ENCODE peak calls at places on chromosomes 1 and 21, in eight cellular contexts. N, B, X, I, A, Q, F and E are unnamed samples.

GRCh38 chr1:198015317-198015716 is 98.1 kb downstream of the LHX9 start:
- DNase-seq in N (no peak), B (no peak), X (no peak), I (no peak), A (no peak), Q (no peak), F (no peak), E (no peak)

GRCh38 chr1:188903241-188903640 is 1574.4 kb downstream of the BRINP3 start:
- DNase-seq in N (no peak), B (no peak), X (no peak), I (no peak), A (no peak), Q (no peak), F (no peak), E (no peak)

GRCh38 chr1:165189011-165189410 is 167.5 kb downstream of the LMX1A start:
- DNase-seq in N (no peak), B (no peak), X (no peak), I (no peak), A (no peak), Q (no peak), F (no peak), E (no peak)

GRCh38 chr1:230139741-230140140 is 72.7 kb downstream of the GALNT2 start:
- DNase-seq in N (no peak), B (no peak), X (no peak), I (no peak), A (peak), Q (no peak), F (no peak), E (no peak)

GRCh38 chr1:116448785-116449385 is 75.8 kb downstream of the ATP1A1 start:
- DNase-seq in N (no peak), B (no peak), X (no peak), I (no peak), A (no peak), Q (no peak), F (no peak), E (no peak)

GRCh38 chr1:160168016-160168415 is 16.6 kb downstream of the ATP1A4 start:
- DNase-seq in N (no peak), B (no peak), X (no peak), I (no peak), A (no peak), Q (no peak), F (no peak), E (no peak)

GRCh38 chr1:53350853-53351767 is 23.2 kb upstream of the LRP8 start:
- DNase-seq in N (no peak), B (no peak), X (no peak), I (no peak), A (no peak), Q (peak), F (no peak), E (peak)

GRCh38 chr21:25350056-25350455 is 257.2 kb downstream of the MRPL39 start:
- DNase-seq in N (no peak), B (peak), X (no peak), I (no peak), A (peak), Q (no peak), F (no peak), E (no peak)

GRCh38 chr1:241998412-241998921 is 431 bp downstream of the MAP1LC3C start:
- DNase-seq in N (peak), B (peak), X (peak), I (peak), A (peak), Q (peak), F (peak), E (peak)

GRCh38 chr1:117537291-117537920 is 68.4 kb upstream of the TENT5C start:
- DNase-seq in N (no peak), B (peak), X (peak), I (no peak), A (peak), Q (peak), F (peak), E (no peak)

GRCh38 chr1:82319526-82319925 is 518.8 kb downstream of the ADGRL2 start:
- DNase-seq in N (no peak), B (no peak), X (no peak), I (no peak), A (no peak), Q (no peak), F (no peak), E (no peak)

GRCh38 chr1:188888387-188888786 is 1589.3 kb downstream of the BRINP3 start:
- DNase-seq in N (no peak), B (no peak), X (no peak), I (no peak), A (no peak), Q (no peak), F (no peak), E (no peak)

GRCh38 chr1:226497991-226498689 is 50.4 kb upstream of the STUM start:
- DNase-seq in N (no peak), B (no peak), X (no peak), I (no peak), A (no peak), Q (peak), F (no peak), E (no peak)

GRCh38 chr1:82731216-82731615 is 930.5 kb downstream of the ADGRL2 start:
- DNase-seq in N (no peak), B (no peak), X (no peak), I (no peak), A (peak), Q (no peak), F (no peak), E (no peak)

GRCh38 chr1:46076343-46076742 is 56.1 kb downstream of the PIK3R3 start:
- DNase-seq in N (no peak), B (no peak), X (no peak), I (no peak), A (no peak), Q (no peak), F (no peak), E (no peak)

GRCh38 chr1:8364528-8365442 is 46.9 kb downstream of the SLC45A1 start:
- DNase-seq in N (no peak), B (no peak), X (peak), I (peak), A (no peak), Q (no peak), F (no peak), E (no peak)

DNA sequence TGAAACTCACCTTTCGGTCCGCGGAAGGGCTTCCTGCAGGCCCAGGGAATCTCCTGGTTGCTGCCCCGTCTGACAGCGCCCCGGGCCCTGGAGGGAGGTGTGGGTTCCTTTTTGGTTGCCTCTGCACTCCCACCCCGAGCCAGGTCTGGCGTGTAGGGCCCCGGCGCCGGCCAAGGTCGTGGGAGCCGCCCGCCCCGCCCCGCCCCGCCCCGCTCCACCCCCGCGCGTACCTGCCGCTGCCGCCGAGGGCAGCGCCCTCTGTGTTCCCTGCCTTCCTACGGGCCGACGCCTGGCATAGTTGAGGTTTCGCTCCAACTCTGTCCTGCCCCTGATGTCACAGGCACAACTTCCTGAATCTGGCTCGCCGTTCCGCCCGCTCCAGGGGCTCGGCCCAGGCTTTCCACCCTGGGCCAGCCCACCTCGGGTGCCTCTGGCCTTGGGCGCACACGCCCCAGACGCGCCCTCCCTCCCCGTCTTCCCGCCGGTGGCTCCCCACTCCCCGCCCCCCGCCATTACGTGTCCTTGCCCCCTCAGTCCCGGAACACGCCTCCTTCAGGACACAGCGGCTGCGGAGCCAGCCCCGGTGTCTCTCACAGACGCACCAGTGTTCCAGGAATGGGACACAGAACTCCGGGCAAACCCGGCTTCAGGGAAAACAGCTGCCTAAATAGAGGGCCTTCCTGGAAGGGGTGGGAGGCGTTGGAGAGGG is at the start of gene KIAA0040:
- DNase-seq in N (peak), B (peak), X (peak), I (peak), A (peak), Q (peak), F (peak), E (no peak)
- TF ChIP-seq CTCF in N (peak), B (no peak), X (peak), I (no peak), A (no peak), Q (no peak), F (no peak), E (no peak)

DNA sequence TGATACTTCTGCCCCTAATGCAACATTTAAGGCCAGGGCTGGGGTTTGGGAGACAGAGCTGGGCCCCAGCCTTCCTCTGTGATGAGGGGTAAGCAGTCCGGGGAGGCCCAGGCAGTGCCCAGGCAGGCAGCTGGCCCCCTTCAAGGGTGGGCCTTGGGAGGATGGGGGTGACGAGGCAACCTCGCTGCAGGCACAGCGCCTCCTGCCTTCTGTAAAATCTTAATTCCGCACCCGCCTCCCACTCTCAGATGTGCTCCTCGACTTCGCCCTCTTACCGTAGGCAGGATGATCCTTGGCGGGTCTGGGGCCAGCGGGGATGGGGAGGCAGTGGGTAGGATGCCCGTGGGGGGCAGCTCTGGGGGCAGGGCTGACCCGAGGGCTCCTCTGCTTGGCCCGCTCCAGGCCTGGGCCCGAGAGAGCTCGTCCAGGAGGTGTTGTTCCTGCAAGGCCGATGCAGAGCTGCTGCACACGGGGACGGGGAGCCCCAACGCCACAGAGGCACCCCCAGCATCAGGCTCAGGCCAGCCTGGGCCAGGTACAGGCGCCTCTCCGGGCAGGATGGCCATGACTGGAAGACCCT is 9.1 kb downstream of the C21orf58 start:
- DNase-seq in N (no peak), B (no peak), X (no peak), I (no peak), A (no peak), Q (no peak), F (no peak), E (no peak)
- TF ChIP-seq CTCF in N (no peak), B (no peak), X (no peak), I (no peak), A (no peak), Q (no peak), F (no peak), E (no peak)

GRCh38 chr1:3482590-3482899 is 28.1 kb downstream of the ARHGEF16 start:
- DNase-seq in N (no peak), B (no peak), X (no peak), I (no peak), A (no peak), Q (no peak), F (no peak), E (no peak)
- TF ChIP-seq CTCF in N (no peak), B (no peak), X (no peak), I (no peak), A (peak), Q (peak), F (no peak), E (no peak)

GRCh38 chr1:196355206-196355786 is 252.9 kb downstream of the KCNT2 start:
- DNase-seq in N (no peak), B (peak), X (no peak), I (no peak), A (peak), Q (no peak), F (no peak), E (no peak)
- TF ChIP-seq CTCF in N (peak), B (peak), X (peak), I (peak), A (peak), Q (no peak), F (peak), E (peak)

GRCh38 chr21:37644666-37645065 is 271.6 kb downstream of the KCNJ6 start:
- DNase-seq in N (no peak), B (peak), X (no peak), I (no peak), A (no peak), Q (no peak), F (no peak), E (no peak)

GRCh38 chr21:37647781-37648180 is 268.5 kb downstream of the KCNJ6 start:
- DNase-seq in N (no peak), B (no peak), X (no peak), I (no peak), A (peak), Q (no peak), F (no peak), E (no peak)

GRCh38 chr21:37639756-37640155 is 273.2 kb downstream of the DYRK1A start:
- DNase-seq in N (no peak), B (no peak), X (no peak), I (no peak), A (no peak), Q (no peak), F (no peak), E (no peak)

GRCh38 chr21:37645848-37646247 is 270.4 kb downstream of the KCNJ6 start:
- DNase-seq in N (no peak), B (no peak), X (no peak), I (no peak), A (no peak), Q (no peak), F (no peak), E (no peak)

DNA sequence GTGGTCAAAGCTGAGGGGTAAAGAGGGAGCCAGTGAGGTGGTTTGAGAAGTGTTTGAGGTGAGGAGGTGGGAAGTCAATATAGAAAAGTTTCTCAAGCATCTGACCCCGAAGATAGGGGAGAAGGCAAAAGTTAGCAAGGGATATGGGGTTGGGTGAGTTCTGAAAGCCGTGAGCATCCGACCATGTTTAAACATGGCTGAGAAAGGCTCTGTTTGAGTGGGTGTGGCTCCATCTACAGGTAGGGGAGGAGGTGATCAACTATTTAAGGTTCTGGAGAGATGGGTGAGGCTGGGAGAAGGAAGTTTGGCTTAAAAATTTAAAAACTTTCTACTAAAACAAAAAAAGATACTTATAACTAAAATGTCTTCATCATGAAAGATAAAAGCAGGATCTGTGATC is 273.8 kb downstream of the KCNJ6 start:
- DNase-seq in N (no peak), B (no peak), X (no peak), I (no peak), A (peak), Q (no peak), F (no peak), E (no peak)
- TF ChIP-seq CTCF in N (no peak), B (no peak), X (peak), I (peak), A (peak), Q (no peak), F (peak), E (peak)

DNA sequence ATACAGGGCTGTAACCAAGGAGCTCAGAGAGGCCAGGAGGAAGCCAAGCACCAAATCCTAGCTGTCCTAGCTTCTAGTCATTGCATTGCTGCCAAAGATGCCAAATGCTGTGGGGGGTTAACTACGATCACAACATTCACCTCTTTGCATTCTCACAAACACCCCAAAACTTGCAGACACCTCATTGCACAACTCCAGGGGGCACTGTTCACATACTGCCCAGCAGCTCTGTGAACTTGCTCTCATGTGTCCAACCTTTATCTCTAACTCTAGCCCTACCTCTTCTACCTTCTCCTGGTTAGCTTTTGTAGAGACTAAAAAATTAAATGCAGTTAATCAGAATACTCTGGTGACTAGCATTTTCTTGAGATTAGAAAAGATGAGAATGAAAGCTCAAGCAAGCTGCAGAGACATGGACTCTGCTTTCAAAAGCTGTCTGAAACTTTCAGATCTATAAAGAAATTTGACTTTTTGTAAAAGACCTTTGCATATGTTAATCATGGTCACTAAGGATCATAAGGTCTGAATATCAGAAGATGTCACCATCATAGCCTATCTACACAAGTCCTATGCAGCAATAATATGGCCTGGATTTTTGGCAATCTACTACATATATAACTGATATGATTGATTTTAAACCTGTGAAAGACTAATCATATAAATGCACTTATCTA is 14.0 kb upstream of the KIF14 start:
- DNase-seq in N (no peak), B (no peak), X (no peak), I (no peak), A (no peak), Q (no peak), F (no peak), E (no peak)
- TF ChIP-seq CTCF in N (no peak), B (no peak), X (no peak), I (no peak), A (peak), Q (no peak), F (no peak), E (no peak)